ENCODE peak calls at places on chromosomes 12 and 14, in five cellular contexts. D is stomach, F is K562, V is sigmoid colon, C is spleen. H is an unnamed sample.

GRCh38 chr14:33237102-33237501 is 298.4 kb downstream of the NPAS3 start:
- DNase-seq in D (no peak), F (no peak), V (no peak), C (no peak), H (no peak)

GRCh38 chr12:21649034-21649433 is 8.6 kb downstream of the LDHB start:
- DNase-seq in D (no peak), F (no peak), V (no peak), C (no peak), H (no peak)

GRCh38 chr12:130765186-130765659 is 49.1 kb upstream of the RIMBP2 start:
- DNase-seq in D (no peak), F (peak), V (no peak), C (no peak), H (no peak)

GRCh38 chr12:31118831-31119530 is 45.3 kb downstream of the DDX11 start:
- DNase-seq in D (peak), F (peak), V (no peak), C (peak), H (no peak)

GRCh38 chr14:89162586-89162985 is 254.4 kb downstream of the FOXN3 start:
- DNase-seq in D (no peak), F (no peak), V (no peak), C (no peak), H (no peak)

GRCh38 chr14:81565441-81566290 is 32.0 kb upstream of the SEL1L start:
- DNase-seq in D (no peak), F (peak), V (no peak), C (no peak), H (peak)

GRCh38 chr14:70803321-70804110 is 5.8 kb downstream of the MAP3K9 start:
- DNase-seq in D (no peak), F (no peak), V (no peak), C (no peak), H (no peak)

GRCh38 chr12:59149995-59150642 is 229.8 kb upstream of the LRIG3 start:
- DNase-seq in D (no peak), F (peak), V (no peak), C (no peak), H (peak)

GRCh38 chr14:53109028-53109687 is 44.0 kb downstream of the DDHD1 start:
- DNase-seq in D (no peak), F (no peak), V (no peak), C (no peak), H (peak)

GRCh38 chr12:78181544-78182162 is 351.0 kb downstream of the NAV3 start:
- DNase-seq in D (no peak), F (no peak), V (no peak), C (no peak), H (no peak)

GRCh38 chr12:1797991-1798733 is 22.2 kb upstream of the LRTM2 start:
- DNase-seq in D (no peak), F (no peak), V (peak), C (peak), H (no peak)

GRCh38 chr14:104496095-104496494 is 83.5 kb upstream of the C14orf180 start:
- DNase-seq in D (no peak), F (no peak), V (no peak), C (no peak), H (no peak)

GRCh38 chr14:61860294-61860918 is 98.2 kb downstream of the SNAPC1 start:
- DNase-seq in D (peak), F (peak), V (no peak), C (peak), H (peak)

GRCh38 chr12:90086281-90086680 is 377.6 kb upstream of the ATP2B1 start:
- DNase-seq in D (no peak), F (no peak), V (no peak), C (no peak), H (no peak)

GRCh38 chr14:51684760-51685159 is 33.0 kb downstream of the FRMD6 start:
- DNase-seq in D (no peak), F (no peak), V (no peak), C (no peak), H (no peak)

GRCh38 chr12:15599266-15600037 is 189.7 kb downstream of the EPS8 start:
- DNase-seq in D (no peak), F (no peak), V (no peak), C (no peak), H (no peak)
- TF ChIP-seq POLR2AphosphoS5 in D (no peak), F (no peak), V (no peak), C (no peak), H (no peak)

DNA sequence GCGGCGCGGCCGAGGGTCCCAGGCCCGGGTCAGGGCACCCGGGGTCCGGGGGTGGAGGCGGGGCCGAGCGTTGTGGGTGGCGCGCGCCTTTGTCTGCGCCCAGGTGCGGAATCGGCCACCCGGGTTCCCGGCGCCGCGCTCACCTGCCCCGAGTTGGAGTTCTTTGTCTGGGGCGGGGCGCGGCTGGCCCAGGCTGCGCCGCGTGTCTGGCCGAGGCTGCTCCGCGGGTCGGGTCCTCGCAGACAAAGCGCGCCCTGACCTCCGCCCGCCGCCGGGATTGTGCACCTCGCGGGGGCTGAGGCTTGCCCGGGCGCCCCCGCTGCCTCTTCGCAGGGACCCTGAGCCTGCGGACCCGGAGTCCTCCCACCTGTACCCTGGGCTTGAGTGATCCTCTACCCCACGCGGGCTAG is 50.0 kb downstream of the LRCOL1 start:
- DNase-seq in D (peak), F (peak), V (no peak), C (peak), H (peak)
- TF ChIP-seq POLR2A in D (no peak), F (no peak), V (no peak), C (no peak), H (no peak)

GRCh38 chr14:21203470-21204166 is 47.8 kb upstream of the OR5AU1 start:
- DNase-seq in D (no peak), F (no peak), V (no peak), C (no peak), H (no peak)
- TF ChIP-seq POLR2AphosphoS5 in D (no peak), F (peak), V (no peak), C (peak), H (peak)

GRCh38 chr12:63313139-63313538 is 162.1 kb upstream of the AVPR1A start:
- DNase-seq in D (no peak), F (no peak), V (no peak), C (no peak), H (no peak)

GRCh38 chr12:63307849-63308248 is 156.8 kb upstream of the AVPR1A start:
- DNase-seq in D (no peak), F (no peak), V (no peak), C (no peak), H (no peak)

GRCh38 chr12:63306476-63306875 is 155.5 kb upstream of the AVPR1A start:
- DNase-seq in D (no peak), F (no peak), V (no peak), C (no peak), H (no peak)

GRCh38 chr12:63304844-63305243 is 153.8 kb upstream of the AVPR1A start:
- DNase-seq in D (no peak), F (no peak), V (no peak), C (no peak), H (no peak)

GRCh38 chr12:63308701-63309100 is 157.7 kb upstream of the AVPR1A start:
- DNase-seq in D (no peak), F (no peak), V (no peak), C (no peak), H (no peak)
- TF ChIP-seq POLR2A in D (no peak), F (no peak), V (no peak), C (no peak), H (no peak)

GRCh38 chr12:65836419-65837197 is 12.3 kb downstream of the HMGA2 start:
- DNase-seq in D (no peak), F (no peak), V (no peak), C (no peak), H (no peak)
- TF ChIP-seq POLR2AphosphoS5 in D (no peak), F (no peak), V (no peak), C (no peak), H (no peak)

DNA sequence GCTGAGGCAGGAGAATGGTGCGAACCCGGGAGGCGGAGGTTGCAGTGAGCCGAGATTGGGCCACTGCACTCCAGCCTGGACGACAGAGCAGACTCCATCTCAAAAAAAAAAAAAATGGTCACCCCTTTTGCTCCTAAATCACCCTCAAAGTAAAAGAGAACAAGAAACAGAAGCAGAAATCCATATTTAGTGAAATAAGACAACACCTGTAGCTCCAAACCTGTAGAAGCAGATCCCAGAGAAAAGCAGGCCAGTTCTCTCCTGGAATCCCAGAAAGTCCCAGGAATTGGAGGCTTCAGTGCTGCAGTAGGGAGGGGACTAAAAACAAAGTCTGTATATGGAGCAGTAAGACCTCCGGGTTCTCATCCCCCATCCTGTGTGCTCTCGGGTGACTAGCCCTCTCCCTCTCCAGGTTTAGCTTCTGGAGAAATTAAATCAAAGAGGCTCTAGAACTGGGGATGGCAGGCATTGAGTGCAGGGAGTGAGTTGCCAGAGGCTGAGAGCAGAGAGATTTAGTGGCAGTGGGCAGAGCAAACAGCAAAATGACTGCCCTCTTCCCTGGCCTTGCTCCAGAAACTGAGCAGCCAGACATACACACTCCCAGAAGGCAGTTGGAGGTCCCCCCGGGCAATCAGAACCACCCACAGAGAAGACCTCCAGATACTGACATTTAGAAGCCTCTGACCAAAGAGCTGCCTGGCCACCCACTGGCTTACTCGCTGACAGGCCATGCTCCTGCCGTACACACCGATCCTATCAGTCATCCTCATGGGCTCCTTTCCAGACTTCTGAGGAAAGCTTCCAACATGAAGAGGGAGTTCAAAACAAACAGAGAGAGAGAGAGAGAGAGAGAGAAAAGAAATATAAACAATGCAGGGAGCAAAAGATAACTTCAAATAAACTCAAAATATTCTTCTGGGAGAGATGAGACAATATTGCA is 6.3 kb upstream of the MLXIP start:
- DNase-seq in D (peak), F (no peak), V (peak), C (no peak), H (no peak)
- TF ChIP-seq POLR2A in D (no peak), F (peak), V (no peak), C (no peak), H (no peak)